ENCODE peak calls at places on chromosomes 13 and 19, in six cellular contexts. A is testis, N is heart left ventricle, L is NB4, J is prostate gland, X is body of pancreas. C is an unnamed sample.
A peak's percentile ranks its signal among the peaks of the same experiment; 100 is the strongest.

GRCh38 chr19:19480688-19481087 is 34.7 kb downstream of the TSSK6 start:
- DNase-seq in A (no peak), X (no peak), L (no peak), N (no peak), J (no peak), C (no peak)

GRCh38 chr13:111282997-111283396 is 37.4 kb upstream of the TEX29 start:
- DNase-seq in X (no peak), A (no peak), J (no peak), N (peak; percentile 47), L (no peak), C (no peak)

GRCh38 chr13:97185291-97185690 is 36.8 kb upstream of the MBNL2 start:
- DNase-seq in J (no peak), L (no peak), A (no peak), X (no peak), N (no peak), C (no peak)

GRCh38 chr13:75986818-75987217 is 350.7 kb downstream of the LMO7 start:
- DNase-seq in L (no peak), X (no peak), J (no peak), N (no peak), A (no peak), C (no peak)

GRCh38 chr13:31029129-31029528 is 96.7 kb downstream of the TEX26 start:
- DNase-seq in N (no peak), A (no peak), X (no peak), L (no peak), J (no peak), C (no peak)

GRCh38 chr19:31517466-31518180 is 168.4 kb upstream of the TSHZ3 start:
- DNase-seq in A (no peak), N (no peak), L (no peak), J (no peak), X (no peak), C (no peak)

GRCh38 chr13:85529216-85529590 is 270.0 kb downstream of the SLITRK6 start:
- DNase-seq in A (no peak), N (no peak), X (no peak), J (no peak), L (no peak), C (no peak)

GRCh38 chr13:25171517-25172302 is at the start of gene AMER2:
- DNase-seq in A (peak; percentile 72), L (no peak), N (no peak), X (peak; percentile 75), J (no peak), C (no peak)

GRCh38 chr13:73220966-73221720 is 162.3 kb downstream of the KLF5 start:
- DNase-seq in J (no peak), L (peak; percentile 53), N (no peak), X (no peak), A (no peak), C (no peak)

GRCh38 chr13:112341446-112341845 is 34.7 kb upstream of the SPACA7 start:
- DNase-seq in L (no peak), N (no peak), X (no peak), J (no peak), A (no peak), C (no peak)

GRCh38 chr13:76972430-76972829 is 19.5 kb upstream of the CLN5 start:
- DNase-seq in N (no peak), J (no peak), A (peak; percentile 64), L (no peak), X (no peak), C (no peak)

GRCh38 chr19:16088985-16089846 is 12.9 kb downstream of the TPM4 start:
- DNase-seq in J (no peak), A (peak; percentile 84), X (peak; percentile 34), N (no peak), L (no peak), C (no peak)

GRCh38 chr19:44882063-44882462 is 9.0 kb upstream of the TOMM40 start:
- DNase-seq in X (no peak), J (no peak), L (no peak), N (peak; percentile 13), A (no peak), C (no peak)

GRCh38 chr13:31452525-31452924 is 252.8 kb downstream of the B3GLCT start:
- DNase-seq in L (no peak), X (no peak), J (no peak), A (no peak), N (no peak), C (no peak)

GRCh38 chr19:41871573-41872383 is 5.3 kb upstream of the CD79A start:
- DNase-seq in J (no peak), A (no peak), X (no peak), N (no peak), L (peak; percentile 95), C (no peak)

GRCh38 chr13:75838366-75839017 is 202.4 kb downstream of the LMO7 start:
- DNase-seq in J (peak; percentile 19), X (no peak), L (no peak), N (no peak), A (no peak), C (no peak)

GRCh38 chr13:40547545-40548322 is 118.7 kb downstream of the FOXO1 start:
- DNase-seq in L (peak; percentile 18), N (no peak), X (no peak), A (no peak), J (no peak), C (no peak)

DNA sequence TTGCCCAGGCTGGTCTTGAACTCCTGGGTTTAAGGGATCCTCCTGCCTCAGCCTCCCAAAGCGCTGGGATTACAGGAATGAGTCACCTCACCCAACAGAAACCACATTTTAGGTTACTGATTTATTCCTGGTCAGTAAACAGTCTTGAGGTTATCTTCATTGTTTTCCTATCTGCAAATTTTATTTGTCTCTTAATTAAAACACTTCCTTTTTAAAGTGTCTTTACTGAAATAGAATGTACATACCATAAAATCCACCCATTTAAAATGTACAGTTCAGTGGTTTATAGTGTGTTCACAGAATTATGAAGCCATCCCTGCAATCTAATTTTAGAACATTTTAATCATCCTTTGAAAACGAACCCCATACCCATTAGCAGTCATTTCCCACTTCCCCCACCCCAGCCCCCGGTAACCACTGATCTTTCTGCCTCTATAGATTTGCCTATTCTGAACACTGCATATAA is 63.0 kb downstream of the MAP4K1 start:
- DNase-seq in J (no peak), L (no peak), X (no peak), A (no peak), N (no peak), C (no peak)
- TF ChIP-seq CTCF in J (no peak), L (no peak), X (no peak), A (no peak), N (no peak), C (no peak)

GRCh38 chr19:18194208-18194530 is 1.2 kb downstream of the MPV17L2 start:
- DNase-seq in J (no peak), X (no peak), L (no peak), N (no peak), A (no peak), C (no peak)

GRCh38 chr19:18193388-18194207 is 580 bp downstream of the MPV17L2 start:
- DNase-seq in X (no peak), A (peak; percentile 26), L (peak; percentile 27), N (no peak), J (no peak), C (no peak)

GRCh38 chr19:18192673-18193387 is at the start of gene MPV17L2:
- DNase-seq in X (peak; percentile 99), N (peak; percentile 100), A (peak; percentile 100), J (peak; percentile 100), L (peak; percentile 100), C (peak; percentile 99)

GRCh38 chr19:18196511-18196845 is 3.5 kb downstream of the MPV17L2 start:
- DNase-seq in X (no peak), A (no peak), J (no peak), L (no peak), N (no peak), C (no peak)

DNA sequence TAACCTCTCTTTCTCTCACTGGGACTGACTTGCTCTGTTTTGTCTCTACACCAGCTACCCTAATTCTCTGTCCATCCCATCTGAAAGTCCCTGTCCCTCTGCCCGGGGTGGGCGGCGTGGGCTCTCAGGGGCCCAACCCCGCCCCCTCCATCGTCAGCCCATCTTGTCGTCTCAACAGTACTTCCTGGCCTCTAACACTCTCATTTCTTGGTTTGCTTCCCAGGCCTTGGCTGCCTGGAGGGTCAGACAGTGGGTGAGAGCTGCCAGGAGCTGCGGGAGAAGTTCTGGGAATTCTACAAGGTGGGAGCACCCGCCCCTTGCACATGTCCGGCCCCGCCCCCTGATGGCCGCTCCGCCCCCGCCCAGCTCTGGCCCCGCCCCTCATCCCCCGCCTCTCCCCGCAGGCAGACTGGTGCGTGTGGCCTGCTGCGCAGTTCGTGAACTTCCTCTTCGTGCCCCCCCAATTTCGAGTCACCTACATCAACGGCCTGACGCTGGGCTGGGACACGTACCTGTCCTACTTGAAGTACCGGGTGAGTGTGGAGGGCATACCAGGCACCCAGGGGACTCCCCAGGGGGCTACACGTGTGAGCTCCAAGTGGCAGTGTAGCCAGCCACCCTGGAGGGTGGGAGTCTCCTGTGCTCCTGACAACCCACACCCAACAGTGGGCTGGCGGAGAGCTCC is 1.7 kb downstream of the MPV17L2 start:
- DNase-seq in X (peak; percentile 50), A (peak; percentile 59), N (no peak), J (no peak), L (no peak), C (no peak)
- TF ChIP-seq POLR2A in X (no peak), A (no peak), N (no peak), J (no peak), L (no peak), C (no peak)

DNA sequence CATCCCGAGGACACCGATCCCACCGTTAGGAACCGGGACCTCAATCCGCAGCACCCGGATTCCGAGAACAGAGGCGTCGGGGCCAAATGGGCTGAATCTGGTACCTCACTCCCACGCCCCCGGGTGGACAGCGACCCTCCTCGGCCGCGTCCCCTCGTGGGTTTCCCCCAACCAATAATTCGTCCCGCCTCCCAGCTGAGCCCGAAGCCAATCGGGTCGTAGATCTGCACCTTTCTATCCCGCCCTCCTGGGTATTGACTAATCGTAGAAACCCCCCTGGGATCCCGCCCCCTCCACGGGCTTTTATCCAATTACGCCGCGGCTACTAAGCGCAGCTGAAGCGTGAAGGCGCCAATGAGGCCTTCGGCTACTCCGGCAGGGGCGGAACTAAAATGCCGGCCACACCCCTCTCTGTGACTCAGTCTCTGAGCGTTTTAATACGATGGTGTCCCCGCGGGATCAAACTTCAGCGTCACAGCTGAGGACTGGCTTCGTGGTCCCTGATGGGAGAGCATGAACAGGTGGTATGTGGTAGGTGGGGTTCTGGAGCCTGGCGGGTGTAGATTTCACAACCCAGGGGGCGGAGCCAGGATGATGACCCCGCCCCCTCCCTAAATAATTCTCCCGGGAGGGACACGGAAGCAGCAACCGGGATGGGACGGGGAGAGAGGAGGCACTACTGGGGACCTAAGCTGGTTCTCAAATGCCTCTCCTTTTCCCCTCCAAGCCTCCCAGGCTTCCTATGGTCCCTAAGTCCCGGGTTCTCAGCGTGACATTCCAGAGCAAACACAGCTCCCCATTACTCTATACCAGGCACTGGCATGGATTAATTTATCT is at the start of the genes CCDC159 and TMEM205:
- DNase-seq in N (peak; percentile 99), X (peak; percentile 99), L (peak; percentile 98), J (peak; percentile 99), A (peak; percentile 99), C (peak; percentile 99)
- TF ChIP-seq CTCF in N (no peak), X (no peak), L (no peak), J (peak; percentile 14), A (no peak), C (no peak)

DNA sequence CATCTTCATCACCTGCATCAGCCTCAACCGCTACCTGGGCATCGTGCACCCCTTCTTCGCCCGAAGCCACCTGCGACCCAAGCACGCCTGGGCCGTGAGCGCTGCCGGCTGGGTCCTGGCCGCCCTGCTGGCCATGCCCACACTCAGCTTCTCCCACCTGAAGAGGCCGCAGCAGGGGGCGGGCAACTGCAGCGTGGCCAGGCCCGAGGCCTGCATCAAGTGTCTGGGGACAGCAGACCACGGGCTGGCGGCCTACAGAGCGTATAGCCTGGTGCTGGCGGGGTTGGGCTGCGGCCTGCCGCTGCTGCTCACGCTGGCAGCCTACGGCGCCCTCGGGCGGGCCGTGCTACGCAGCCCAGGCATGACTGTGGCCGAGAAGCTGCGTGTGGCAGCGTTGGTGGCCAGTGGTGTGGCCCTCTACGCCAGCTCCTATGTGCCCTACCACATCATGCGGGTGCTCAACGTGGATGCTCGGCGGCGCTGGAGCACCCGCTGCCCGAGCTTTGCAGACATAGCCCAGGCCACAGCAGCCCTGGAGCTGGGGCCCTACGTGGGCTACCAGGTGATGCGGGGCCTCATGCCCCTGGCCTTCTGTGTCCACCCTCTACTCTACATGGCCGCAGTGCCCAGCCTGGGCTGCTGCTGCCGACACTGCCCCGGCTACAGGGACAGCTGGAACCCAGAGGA is 2.6 kb downstream of the P2RY11 start:
- DNase-seq in L (peak; percentile 68), X (peak; percentile 40), A (no peak), J (no peak), N (no peak), C (no peak)
- TF ChIP-seq POLR2A in L (peak; percentile 47), X (no peak), A (no peak), J (no peak), N (no peak), C (no peak)